ENCODE peak calls at places on chromosome 11, in four cellular contexts. N is AG04450, P is fibroblast of pulmonary artery, O is mammary epithelial cell. C is an unnamed sample.

GRCh38 chr11:3171931-3172560 is 6.9 kb upstream of the OSBPL5 start:
- DNase-seq in N (no peak), O (no peak), P (no peak), C (no peak)

GRCh38 chr11:57476883-57477506 is 16.7 kb downstream of the RTN4RL2 start:
- DNase-seq in P (no peak), N (no peak), O (peak; percentile 28), C (peak; percentile 16)

GRCh38 chr11:15690326-15690725 is 575.6 kb downstream of the INSC start:
- DNase-seq in O (no peak), P (no peak), N (no peak), C (no peak)

GRCh38 chr11:8642226-8642625 is 40.2 kb downstream of the TRIM66 start:
- DNase-seq in P (no peak), O (no peak), N (no peak), C (no peak)

GRCh38 chr11:100619484-100619883 is 67.6 kb upstream of the ARHGAP42 start:
- DNase-seq in O (peak; percentile 14), N (no peak), P (peak; percentile 44), C (peak; percentile 63)

GRCh38 chr11:95092549-95093324 is 3.1 kb downstream of the ENDOD1 start:
- DNase-seq in O (peak; percentile 73), P (peak; percentile 52), N (no peak), C (peak; percentile 84)

GRCh38 chr11:10114593-10115404 is 179.2 kb downstream of the SBF2 start:
- DNase-seq in N (no peak), P (no peak), O (no peak), C (no peak)

GRCh38 chr11:133991101-133991500 is 34.3 kb upstream of the IGSF9B start:
- DNase-seq in P (no peak), O (no peak), N (no peak), C (no peak)

GRCh38 chr11:15826826-15827225 is 529.5 kb downstream of the SOX6 start:
- DNase-seq in P (peak; percentile 52), O (peak; percentile 15), N (no peak), C (peak; percentile 21)

GRCh38 chr11:723120-723883 is 17.3 kb downstream of the EPS8L2 start:
- DNase-seq in P (peak; percentile 73), O (peak; percentile 32), N (no peak), C (peak; percentile 80)

GRCh38 chr11:1453611-1454386 is 32.8 kb downstream of the MOB2 start:
- DNase-seq in O (no peak), N (no peak), P (no peak), C (no peak)

GRCh38 chr11:85575388-85575787 is 51.8 kb downstream of the DLG2 start:
- DNase-seq in N (no peak), P (no peak), O (no peak), C (no peak)

GRCh38 chr11:47305734-47306483 is 36.0 kb downstream of the MADD start:
- DNase-seq in N (no peak), O (no peak), P (no peak), C (no peak)

GRCh38 chr11:17721242-17721999 is 2.0 kb downstream of the MYOD1 start:
- DNase-seq in P (no peak), N (no peak), O (no peak), C (no peak)

GRCh38 chr11:65506316-65506769 is 7.5 kb downstream of the MALAT1 start:
- DNase-seq in O (no peak), N (no peak), P (no peak), C (no peak)

GRCh38 chr11:120750647-120751419 is 239.3 kb downstream of the GRIK4 start:
- DNase-seq in O (no peak), N (no peak), P (no peak), C (no peak)

GRCh38 chr11:35214792-35215193 is 75.8 kb downstream of the CD44 start:
- DNase-seq in P (peak; percentile 85), N (peak; percentile 82), O (peak; percentile 88), C (peak; percentile 99)

DNA sequence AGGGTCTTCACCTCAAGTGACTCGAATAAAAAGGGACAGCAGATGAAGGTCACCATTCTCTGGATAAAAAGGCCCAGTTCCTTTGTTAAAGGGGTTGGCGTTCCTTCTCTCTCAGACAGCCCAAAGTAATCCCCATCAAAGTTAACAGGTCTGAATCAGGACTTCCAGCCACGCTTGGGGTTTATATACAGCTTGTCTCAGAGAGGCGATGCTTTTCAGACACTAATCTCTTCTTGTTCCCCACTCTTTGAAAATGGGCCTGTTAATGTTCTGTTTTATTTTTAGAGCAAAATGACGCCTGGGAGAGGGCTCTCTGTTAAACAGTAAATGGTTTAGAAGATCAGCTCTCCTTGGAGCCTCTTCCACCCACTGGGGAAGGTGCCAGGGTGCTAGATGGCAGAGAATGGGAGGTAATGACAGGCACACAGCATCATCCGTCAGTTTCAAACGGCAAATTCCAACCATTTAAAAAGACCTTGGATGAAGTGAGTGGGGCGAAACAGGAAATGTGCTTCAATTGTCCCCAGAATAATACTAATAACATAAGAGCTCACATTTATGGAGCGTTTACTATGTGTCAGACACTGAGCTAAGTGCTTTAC is 235.9 kb upstream of the NARS2 start:
- DNase-seq in N (no peak), P (no peak), O (no peak), C (no peak)
- H3K4me3 ChIP-seq in N (no peak overlapping the region), P (no peak overlapping the region), O (no peak overlapping the region), C (no peak overlapping the region)

GRCh38 chr11:11898648-11899047 is 56.9 kb downstream of the USP47 start:
- DNase-seq in P (no peak), O (no peak), N (no peak), C (no peak)

GRCh38 chr11:11901917-11902316 is 60.1 kb downstream of the USP47 start:
- DNase-seq in P (no peak), O (no peak), N (no peak), C (no peak)

GRCh38 chr11:11895672-11896071 is 53.9 kb downstream of the USP47 start:
- DNase-seq in P (peak; percentile 26), O (no peak), N (no peak), C (peak; percentile 51)

GRCh38 chr11:11894486-11894885 is 52.7 kb downstream of the USP47 start:
- DNase-seq in N (no peak), O (no peak), P (no peak), C (peak; percentile 86)

GRCh38 chr11:11899401-11899800 is 57.6 kb downstream of the USP47 start:
- DNase-seq in N (no peak), P (no peak), O (no peak), C (no peak)
- TF ChIP-seq CTCF in N (no peak), P (no peak), O (peak; percentile 17), C (peak; percentile 23)

DNA sequence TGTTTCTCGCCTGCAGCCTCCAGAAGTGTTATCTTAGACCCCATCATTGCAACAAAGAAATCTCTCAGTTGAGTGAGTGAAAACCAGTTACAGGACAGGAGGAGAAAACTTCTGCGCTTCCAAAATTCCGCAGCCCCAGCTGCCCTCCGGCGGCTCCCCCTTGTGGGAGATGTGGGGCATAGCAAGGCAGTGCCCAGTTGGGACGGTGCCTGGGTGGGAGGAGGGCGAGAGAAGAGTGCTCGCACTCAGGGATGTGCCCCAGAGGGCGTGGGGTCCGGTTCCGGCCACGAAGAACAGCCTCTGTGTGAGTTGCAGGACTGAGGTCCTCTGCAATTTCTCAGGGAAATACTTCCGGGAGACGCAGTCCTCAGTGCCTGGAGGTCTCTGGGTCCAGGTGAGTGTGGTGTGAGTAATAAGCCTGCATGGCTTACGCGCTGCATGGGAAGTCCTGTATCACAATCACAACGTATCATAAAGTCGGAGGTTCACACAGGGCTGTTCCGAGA is 87.0 kb upstream of the BLID start:
- DNase-seq in O (peak; percentile 93), N (peak; percentile 48), P (peak; percentile 79), C (peak; percentile 86)
- H3K4me3 ChIP-seq in O (peak overlapping the region; percentile 62), N (peak overlapping the region; percentile 70), P (peak overlapping the region; percentile 55), C (peak overlapping the region; percentile 56)

GRCh38 chr11:68212421-68213134 is 518 bp downstream of the KMT5B start:
- DNase-seq in P (peak; percentile 82), N (peak; percentile 43), O (peak; percentile 69), C (peak; percentile 81)
- TF ChIP-seq CTCF in P (no peak), N (peak; percentile 5), O (no peak), C (peak; percentile 23)

C was measured in choroid plexus epithelial cell.